ENCODE peak calls at places on chromosome 15, in four cellular contexts. A is HepG2, Q is A549, V is HCT116. X is an unnamed sample. For H3K4me1, the result is how much of the 10 kb centered on the place peaks cover.

GRCh38 chr15:81504170-81504905 is 130.3 kb upstream of the TMC3 start:
- DNase-seq in A (no peak), Q (no peak), V (no peak), X (no peak)

GRCh38 chr15:63221346-63221745 is 31.9 kb downstream of the RAB8B start:
- DNase-seq in A (no peak), Q (no peak), V (no peak), X (no peak)

GRCh38 chr15:25762015-25762662 is 101.0 kb downstream of the ATP10A start:
- DNase-seq in A (no peak), Q (no peak), V (no peak), X (no peak)

GRCh38 chr15:34647569-34648334 is 64.3 kb upstream of the GOLGA8B start:
- DNase-seq in A (no peak), Q (no peak), V (no peak), X (no peak)

GRCh38 chr15:99729920-99730319 is 3.3 kb downstream of the LYSMD4 start:
- DNase-seq in A (no peak), Q (no peak), V (no peak), X (peak)

GRCh38 chr15:63601026-63601726 is 4.0 kb downstream of the FBXL22 start:
- DNase-seq in A (no peak), Q (peak), V (no peak), X (peak)

GRCh38 chr15:101481381-101481705 is 8.2 kb downstream of the PCSK6 start:
- DNase-seq in A (no peak), Q (no peak), V (no peak), X (no peak)

GRCh38 chr15:94777037-94777436 is 545.7 kb downstream of the MCTP2 start:
- DNase-seq in A (no peak), Q (no peak), V (no peak), X (no peak)

GRCh38 chr15:69160976-69161877 is 792 bp downstream of the GLCE start:
- DNase-seq in A (peak), Q (peak), V (peak), X (peak)

GRCh38 chr15:55586808-55587207 is 1.3 kb downstream of the PYGO1 start:
- DNase-seq in A (no peak), Q (no peak), V (no peak), X (no peak)

GRCh38 chr15:39744334-39745103 is 38.1 kb downstream of the FSIP1 start:
- DNase-seq in A (no peak), Q (no peak), V (no peak), X (peak)

GRCh38 chr15:68691667-68692066 is 112.9 kb downstream of the CORO2B start:
- DNase-seq in A (peak), Q (no peak), V (no peak), X (no peak)

GRCh38 chr15:96052572-96053038 is 277.9 kb upstream of the NR2F2 start:
- DNase-seq in A (no peak), Q (no peak), V (no peak), X (peak)

GRCh38 chr15:42675021-42675420 is 61.9 kb downstream of the CDAN1 start:
- DNase-seq in A (no peak), Q (no peak), V (no peak), X (no peak)

GRCh38 chr15:62904511-62904910 is 138.0 kb upstream of the TPM1 start:
- DNase-seq in A (no peak), Q (no peak), V (no peak), X (no peak)

GRCh38 chr15:68650901-68651709 is 72.3 kb downstream of the CORO2B start:
- DNase-seq in A (peak), Q (peak), V (peak), X (peak)

GRCh38 chr15:81942157-81942556 is 103.7 kb downstream of the MEX3B start:
- DNase-seq in A (no peak), Q (no peak), V (no peak), X (no peak)

GRCh38 chr15:70033109-70033508 is 64.6 kb downstream of the TLE3 start:
- DNase-seq in A (no peak), Q (no peak), V (no peak), X (no peak)

GRCh38 chr15:43779016-43779415 is 2.2 kb upstream of the ELL3 start:
- DNase-seq in A (no peak), Q (no peak), V (no peak), X (no peak)

GRCh38 chr15:48437178-48437577 is 105.9 kb downstream of the DUT start:
- DNase-seq in A (no peak), Q (no peak), V (no peak), X (no peak)

GRCh38 chr15:45476395-45476794 is 46.2 kb downstream of the SLC30A4 start:
- DNase-seq in A (no peak), Q (no peak), V (no peak), X (no peak)

GRCh38 chr15:25737218-25737643 is 125.9 kb downstream of the ATP10A start:
- DNase-seq in A (no peak), Q (no peak), V (no peak), X (no peak)

GRCh38 chr15:48352474-48353072 is 21.3 kb downstream of the DUT start:
- DNase-seq in A (peak), Q (peak), V (peak), X (peak)

DNA sequence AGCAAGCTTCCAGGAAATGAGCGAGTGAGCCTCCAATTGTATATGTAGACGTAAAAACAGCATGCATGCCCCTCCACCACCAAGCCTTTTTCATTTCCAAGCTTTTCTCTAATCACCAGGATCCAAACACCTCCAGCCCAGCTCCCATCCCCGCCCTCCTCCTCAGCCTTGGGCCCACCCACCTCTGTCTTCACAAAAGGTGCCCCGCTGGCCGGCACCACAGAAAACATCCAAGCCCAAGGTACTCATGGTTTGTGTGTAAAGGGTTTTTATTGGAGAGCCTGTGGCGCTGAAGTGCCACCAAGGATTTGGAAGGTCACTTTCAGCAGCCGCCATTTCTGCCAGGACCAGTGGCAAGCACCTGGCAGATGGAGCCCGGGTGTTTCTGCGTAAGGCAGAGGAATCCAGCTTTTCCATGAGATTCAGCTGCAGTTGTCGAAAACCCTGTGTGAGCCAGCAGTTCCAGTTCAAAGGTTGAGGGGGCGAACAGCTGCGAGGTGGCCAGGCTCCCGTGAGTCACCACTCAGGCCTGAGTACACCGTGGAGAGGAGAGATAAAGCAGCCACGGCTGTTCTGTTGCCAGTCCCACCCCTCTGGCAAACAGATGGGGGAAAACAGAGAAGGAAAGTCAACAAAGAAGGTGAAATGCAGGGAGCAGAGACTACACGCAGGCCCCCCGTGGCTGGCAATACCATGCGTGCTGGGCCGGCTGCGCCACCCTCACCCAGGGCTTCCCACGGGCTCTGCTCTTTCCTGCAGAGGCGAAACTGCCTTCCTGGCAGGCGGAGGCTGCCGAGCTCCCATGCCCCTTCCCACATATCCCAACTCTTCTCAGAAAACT is 38.2 kb downstream of the FAM174B start:
- DNase-seq in A (peak), Q (peak), V (no peak), X (no peak)
- TF ChIP-seq REST in A (no peak), Q (no peak), V (no peak), X (no peak)

GRCh38 chr15:90401499-90401898 is 13.5 kb downstream of the IQGAP1 start:
- DNase-seq in A (no peak), Q (no peak), V (no peak), X (no peak)

GRCh38 chr15:90400759-90401314 is 12.8 kb downstream of the IQGAP1 start:
- DNase-seq in A (peak), Q (peak), V (peak), X (peak)

GRCh38 chr15:90400005-90400758 is 12.1 kb downstream of the IQGAP1 start:
- DNase-seq in A (peak), Q (no peak), V (no peak), X (no peak)

GRCh38 chr15:90402806-90403205 is 14.8 kb downstream of the IQGAP1 start:
- DNase-seq in A (no peak), Q (no peak), V (no peak), X (no peak)

GRCh38 chr15:90402230-90402629 is 14.2 kb downstream of the IQGAP1 start:
- DNase-seq in A (peak), Q (no peak), V (peak), X (no peak)
- H3K4me1 ChIP-seq in A (under half), Q (half or more), V (under half), X (half or more)

GRCh38 chr15:71168163-71168832 is 53.0 kb downstream of the THSD4 start:
- DNase-seq in A (no peak), Q (no peak), V (no peak), X (no peak)

GRCh38 chr15:71171195-71171594 is 55.9 kb downstream of the THSD4 start:
- DNase-seq in A (no peak), Q (no peak), V (no peak), X (no peak)

GRCh38 chr15:71167445-71168162 is 52.3 kb downstream of the THSD4 start:
- DNase-seq in A (no peak), Q (no peak), V (no peak), X (no peak)

GRCh38 chr15:71170163-71170562 is 54.9 kb downstream of the THSD4 start:
- DNase-seq in A (no peak), Q (no peak), V (no peak), X (no peak)
- TF ChIP-seq REST in A (no peak), Q (no peak), V (no peak), X (no peak)

DNA sequence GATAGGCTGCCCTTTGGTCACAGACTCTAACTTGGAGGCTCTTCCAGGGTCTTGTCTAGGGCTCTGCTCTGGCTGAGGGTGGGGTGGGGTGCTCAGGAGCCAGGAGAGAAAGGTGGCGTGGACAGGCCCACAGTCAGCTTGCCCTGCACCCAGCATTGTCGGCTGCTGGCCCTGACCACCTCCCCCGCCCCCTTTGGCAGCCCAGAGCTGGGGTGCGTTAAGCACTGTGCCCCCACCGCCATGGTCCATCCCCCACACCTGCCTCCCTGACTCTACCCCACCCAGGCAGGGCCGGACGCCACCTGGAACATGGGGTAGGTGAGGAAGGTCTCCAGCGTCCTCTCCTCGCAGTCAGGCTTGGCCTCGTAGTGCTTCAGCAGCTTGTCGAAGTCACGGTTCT is 58.8 kb downstream of the RASGRF1 start:
- DNase-seq in A (no peak), Q (no peak), V (no peak), X (no peak)
- H3K4me1 ChIP-seq in A (under half), Q (under half), V (under half), X (under half)

DNA sequence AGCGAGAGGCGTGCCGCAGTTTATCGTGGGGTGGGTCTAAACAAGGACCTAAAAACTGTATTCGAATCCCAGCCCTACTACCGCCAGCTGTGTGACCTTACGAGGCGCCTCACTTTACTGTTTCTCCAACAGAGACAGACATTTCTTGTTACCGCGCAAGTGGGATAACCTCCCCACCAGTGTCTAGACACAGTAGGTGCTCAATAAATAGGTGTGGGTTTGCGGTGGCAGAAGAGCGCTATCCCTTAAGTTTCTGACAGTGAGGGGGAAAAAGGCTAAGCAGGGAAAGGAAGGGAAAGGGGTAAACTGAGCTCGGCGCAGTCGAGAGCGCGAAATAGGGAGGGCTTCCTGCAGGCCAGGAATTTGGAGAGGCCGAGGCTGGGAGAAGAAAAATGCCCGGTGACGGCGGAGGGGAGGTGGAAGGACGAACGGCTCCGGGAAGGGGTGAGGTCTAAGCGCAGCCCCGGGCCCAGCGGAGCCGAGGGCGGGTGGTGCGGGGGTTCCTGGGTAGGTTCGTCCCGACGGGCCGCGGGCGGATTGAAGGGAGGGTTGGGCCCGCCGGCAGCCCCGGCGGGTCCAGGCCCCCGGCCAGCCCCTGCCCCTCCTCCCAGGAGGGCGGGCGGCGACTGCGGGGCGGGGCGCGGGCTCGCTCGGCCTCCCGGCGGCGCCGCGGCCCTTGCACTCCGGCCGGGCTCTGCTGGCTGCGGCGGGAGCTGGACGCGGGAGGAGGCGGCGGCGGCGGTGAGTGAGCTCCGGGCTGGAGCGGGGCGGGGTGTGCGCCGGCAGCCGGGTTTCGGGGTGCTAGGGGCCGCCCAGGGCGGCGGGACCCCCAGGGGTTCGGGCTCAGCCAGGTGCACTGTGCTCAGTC is at the start of gene CGNL1:
- DNase-seq in A (peak), Q (peak), V (no peak), X (peak)
- TF ChIP-seq REST in A (no peak), Q (no peak), V (no peak), X (no peak)

DNA sequence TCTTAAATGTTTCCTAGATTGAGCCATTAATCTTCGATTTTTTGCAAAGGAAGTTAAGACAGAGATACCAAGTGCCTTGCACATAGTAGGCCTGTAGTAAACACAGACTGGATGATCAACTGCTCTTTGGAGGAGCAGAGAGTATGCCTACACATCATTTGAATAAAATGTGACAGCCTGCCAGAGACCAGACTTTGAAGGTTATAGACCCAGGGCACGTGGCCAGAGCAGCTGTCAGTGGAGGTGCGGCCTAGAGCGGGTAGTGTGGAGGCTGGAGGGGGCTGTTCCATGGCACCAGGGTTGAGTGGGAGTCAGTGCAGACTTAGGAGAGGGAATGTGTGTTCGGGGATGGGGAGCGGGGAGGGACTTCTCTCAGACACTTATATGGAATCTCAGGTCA is 80.8 kb downstream of the SMAD3 start:
- DNase-seq in A (peak), Q (no peak), V (no peak), X (no peak)
- H3K4me1 ChIP-seq in A (half or more), Q (half or more), V (half or more), X (half or more)

GRCh38 chr15:74394090-74394846 is 26.8 kb upstream of the CYP11A1 start:
- DNase-seq in A (no peak), Q (no peak), V (no peak), X (no peak)

GRCh38 chr15:74391604-74392401 is 24.4 kb upstream of the CYP11A1 start:
- DNase-seq in A (no peak), Q (no peak), V (no peak), X (no peak)

GRCh38 chr15:74392402-74392876 is 25.0 kb upstream of the CYP11A1 start:
- DNase-seq in A (no peak), Q (no peak), V (no peak), X (no peak)

GRCh38 chr15:74392902-74393301 is 25.5 kb upstream of the CYP11A1 start:
- DNase-seq in A (no peak), Q (no peak), V (no peak), X (no peak)

GRCh38 chr15:74393423-74393822 is 26.0 kb upstream of the CYP11A1 start:
- DNase-seq in A (no peak), Q (no peak), V (no peak), X (no peak)
- TF ChIP-seq REST in A (no peak), Q (no peak), V (no peak), X (no peak)

X was measured in GM23338.